ENCODE peak calls at places on chromosome 14, in eight cellular contexts. N is naive thymus-derived CD8-positive, alpha-beta T cell; T is NAMALWA; M is neural crest cell; C is coronary artery; Q is stimulated activated CD4-positive, alpha-beta T cell treated with anti-CD3 and anti-CD28 coated beads, Interleukin-12 subunit alpha, Interleukin-12 subunit beta, amount 100 ng/mL, for 4 hours; D is G401; U is NCI-H82. G is an unnamed sample.
A peak's percentile ranks its signal among the peaks of the same experiment; 100 is the strongest.

GRCh38 chr14:89672636-89673279 is 255.7 kb upstream of the FOXN3 start:
- DNase-seq in N (no peak), T (no peak), M (no peak), C (no peak), Q (no peak), D (no peak), U (peak; percentile 29), G (no peak)

GRCh38 chr14:54681819-54682261 is 114.9 kb downstream of the SAMD4A start:
- DNase-seq in N (no peak), T (no peak), M (no peak), C (no peak), Q (no peak), D (no peak), U (peak; percentile 74), G (no peak)

GRCh38 chr14:34172052-34172451 is 221.2 kb upstream of the EGLN3 start:
- DNase-seq in N (no peak), T (no peak), M (no peak), C (no peak), Q (no peak), D (no peak), U (no peak), G (no peak)

GRCh38 chr14:74290415-74290814 is 12.3 kb downstream of the ABCD4 start:
- DNase-seq in N (no peak), T (peak; percentile 51), M (no peak), C (no peak), Q (no peak), D (no peak), U (peak; percentile 38), G (peak; percentile 49)

GRCh38 chr14:97618401-97618800 is 821.2 kb downstream of the VRK1 start:
- DNase-seq in N (no peak), T (no peak), M (no peak), C (no peak), Q (no peak), D (no peak), U (no peak), G (no peak)

GRCh38 chr14:58659846-58660245 is 22.1 kb downstream of the DACT1 start:
- DNase-seq in N (no peak), T (no peak), M (no peak), C (no peak), Q (no peak), D (no peak), U (no peak), G (no peak)

GRCh38 chr14:89190779-89191513 is 226.1 kb downstream of the FOXN3 start:
- DNase-seq in N (no peak), T (peak; percentile 16), M (peak; percentile 63), C (no peak), Q (no peak), D (no peak), U (peak; percentile 32), G (peak; percentile 99)

GRCh38 chr14:55383039-55383438 is 28.6 kb downstream of the ATG14 start:
- DNase-seq in N (no peak), T (no peak), M (no peak), C (no peak), Q (no peak), D (no peak), U (no peak), G (no peak)

GRCh38 chr14:54374117-54374884 is 22.5 kb upstream of the CDKN3 start:
- DNase-seq in N (no peak), T (no peak), M (no peak), C (no peak), Q (no peak), D (no peak), U (no peak), G (no peak)

GRCh38 chr14:68780358-68781160 is 12.3 kb downstream of the ZFP36L1 start:
- DNase-seq in N (peak; percentile 47), T (no peak), M (no peak), C (peak; percentile 81), Q (peak; percentile 13), D (peak; percentile 35), U (peak; percentile 91), G (no peak)

GRCh38 chr14:35878272-35879140 is 52.4 kb downstream of the BRMS1L start:
- DNase-seq in N (no peak), T (no peak), M (no peak), C (no peak), Q (no peak), D (peak; percentile 29), U (no peak), G (no peak)

GRCh38 chr14:20515846-20516245 is 10.5 kb downstream of the RNASE10 start:
- DNase-seq in N (no peak), T (no peak), M (no peak), C (no peak), Q (no peak), D (no peak), U (no peak), G (no peak)

GRCh38 chr14:55913324-55914035 is 204.7 kb upstream of the PELI2 start:
- DNase-seq in N (no peak), T (no peak), M (no peak), C (peak; percentile 81), Q (no peak), D (no peak), U (no peak), G (no peak)

GRCh38 chr14:101721111-101721510 is 40.4 kb upstream of the PPP2R5C start:
- DNase-seq in N (no peak), T (no peak), M (no peak), C (peak; percentile 24), Q (no peak), D (no peak), U (no peak), G (no peak)

GRCh38 chr14:92686763-92687427 is 61.5 kb downstream of the LGMN start:
- DNase-seq in N (peak; percentile 52), T (peak; percentile 70), M (peak; percentile 94), C (no peak), Q (peak; percentile 61), D (peak; percentile 68), U (peak; percentile 93), G (peak; percentile 86)

GRCh38 chr14:64715628-64716412 is 11.6 kb downstream of the PLEKHG3 start:
- DNase-seq in N (no peak), T (no peak), M (no peak), C (peak; percentile 73), Q (no peak), D (no peak), U (no peak), G (no peak)

GRCh38 chr14:35435177-35435576 is 30.6 kb upstream of the NFKBIA start:
- DNase-seq in N (no peak), T (no peak), M (no peak), C (no peak), Q (no peak), D (no peak), U (no peak), G (no peak)

GRCh38 chr14:34297786-34298520 is 164.1 kb downstream of the SPTSSA start:
- DNase-seq in N (no peak), T (no peak), M (no peak), C (no peak), Q (no peak), D (no peak), U (no peak), G (peak; percentile 12)

GRCh38 chr14:31229638-31230229 is 22.1 kb upstream of the HECTD1 start:
- DNase-seq in N (no peak), T (no peak), M (no peak), C (peak; percentile 79), Q (no peak), D (no peak), U (peak; percentile 6), G (no peak)

GRCh38 chr14:89921896-89922548 is 32.5 kb downstream of the EFCAB11 start:
- DNase-seq in N (no peak), T (no peak), M (no peak), C (no peak), Q (no peak), D (no peak), U (no peak), G (no peak)

GRCh38 chr14:70724944-70725343 is 83.2 kb downstream of the TTC9 start:
- DNase-seq in N (no peak), T (no peak), M (no peak), C (no peak), Q (no peak), D (no peak), U (no peak), G (no peak)

GRCh38 chr14:79483472-79483871 is 727.8 kb downstream of the DIO2 start:
- DNase-seq in N (no peak), T (no peak), M (no peak), C (no peak), Q (no peak), D (no peak), U (no peak), G (no peak)

GRCh38 chr14:100130471-100130870 is 29.0 kb downstream of the DEGS2 start:
- DNase-seq in N (no peak), T (no peak), M (no peak), C (no peak), Q (no peak), D (no peak), U (no peak), G (no peak)

GRCh38 chr14:67311868-67312267 is 47.7 kb downstream of the ATP6V1D start:
- DNase-seq in N (no peak), T (no peak), M (no peak), C (no peak), Q (no peak), D (no peak), U (no peak), G (no peak)

GRCh38 chr14:37695836-37696235 is 100.4 kb downstream of the TTC6 start:
- DNase-seq in N (no peak), T (no peak), M (no peak), C (no peak), Q (no peak), D (no peak), U (no peak), G (no peak)

GRCh38 chr14:68234101-68234905 is 414.7 kb downstream of the RAD51B start:
- DNase-seq in N (no peak), T (no peak), M (no peak), C (no peak), Q (no peak), D (no peak), U (no peak), G (no peak)

GRCh38 chr14:94746131-94746530 is 23.8 kb downstream of the GSC start:
- DNase-seq in N (no peak), T (no peak), M (no peak), C (no peak), Q (no peak), D (no peak), U (no peak), G (no peak)

G was measured in NCI-H524.